ENCODE peak calls at places on chromosome 12, in five cellular contexts. One of them, this sample, is unnamed.

GRCh38 chr12:124248862-124249825 is 45.7 kb upstream of the RFLNA start:
- DNase-seq in NCI-H69: peak; percentile 98
- DNase-seq in body of pancreas: no peak
- DNase-seq in A549: no peak
- DNase-seq in midbrain: no peak
- DNase-seq in this sample: no peak

GRCh38 chr12:108267449-108267848 is 71.7 kb downstream of the CMKLR1 start:
- DNase-seq in NCI-H69: no peak
- DNase-seq in body of pancreas: no peak
- DNase-seq in A549: no peak
- DNase-seq in midbrain: no peak
- DNase-seq in this sample: no peak

GRCh38 chr12:52249041-52249461 is 16.0 kb downstream of the KRT7 start:
- DNase-seq in NCI-H69: no peak
- DNase-seq in body of pancreas: peak; percentile 94
- DNase-seq in A549: peak; percentile 71
- DNase-seq in midbrain: peak; percentile 54
- DNase-seq in this sample: peak; percentile 60

GRCh38 chr12:86331012-86331411 is 74.8 kb upstream of the MGAT4C start:
- DNase-seq in NCI-H69: peak; percentile 74
- DNase-seq in body of pancreas: no peak
- DNase-seq in A549: no peak
- DNase-seq in midbrain: no peak
- DNase-seq in this sample: no peak

GRCh38 chr12:125280482-125281377 is 215.5 kb downstream of the AACS start:
- DNase-seq in NCI-H69: no peak
- DNase-seq in body of pancreas: no peak
- DNase-seq in A549: peak; percentile 9
- DNase-seq in midbrain: no peak
- DNase-seq in this sample: no peak

GRCh38 chr12:76284816-76285750 is 63.1 kb downstream of the BBS10 start:
- DNase-seq in NCI-H69: no peak
- DNase-seq in body of pancreas: no peak
- DNase-seq in A549: peak; percentile 19
- DNase-seq in midbrain: no peak
- DNase-seq in this sample: no peak

GRCh38 chr12:65798903-65799302 is 25.4 kb upstream of the HMGA2 start:
- DNase-seq in NCI-H69: no peak
- DNase-seq in body of pancreas: no peak
- DNase-seq in A549: no peak
- DNase-seq in midbrain: no peak
- DNase-seq in this sample: no peak

GRCh38 chr12:104569348-104570173 is 112.8 kb downstream of the CHST11 start:
- DNase-seq in NCI-H69: no peak
- DNase-seq in body of pancreas: no peak
- DNase-seq in A549: no peak
- DNase-seq in midbrain: no peak
- DNase-seq in this sample: no peak

GRCh38 chr12:69732088-69732487 is 6.6 kb upstream of the RAB3IP start:
- DNase-seq in NCI-H69: no peak
- DNase-seq in body of pancreas: no peak
- DNase-seq in A549: no peak
- DNase-seq in midbrain: no peak
- DNase-seq in this sample: no peak

GRCh38 chr12:57610553-57611115 is 601 bp upstream of the ARHGEF25 start:
- DNase-seq in NCI-H69: peak; percentile 67
- DNase-seq in body of pancreas: no peak
- DNase-seq in A549: no peak
- DNase-seq in midbrain: no peak
- DNase-seq in this sample: no peak

GRCh38 chr12:20097561-20097960 is 270.8 kb upstream of the PDE3A start:
- DNase-seq in NCI-H69: no peak
- DNase-seq in body of pancreas: no peak
- DNase-seq in A549: no peak
- DNase-seq in midbrain: no peak
- DNase-seq in this sample: no peak

GRCh38 chr12:42180990-42181611 is 36.4 kb upstream of the GXYLT1 start:
- DNase-seq in NCI-H69: peak; percentile 58
- DNase-seq in body of pancreas: no peak
- DNase-seq in A549: no peak
- DNase-seq in midbrain: peak; percentile 6
- DNase-seq in this sample: no peak

GRCh38 chr12:10097521-10097920 is 1.3 kb downstream of the CLEC1A start:
- DNase-seq in NCI-H69: no peak
- DNase-seq in body of pancreas: no peak
- DNase-seq in A549: no peak
- DNase-seq in midbrain: no peak
- DNase-seq in this sample: no peak

GRCh38 chr12:118290130-118290529 is 82.6 kb downstream of the TAOK3 start:
- DNase-seq in NCI-H69: no peak
- DNase-seq in body of pancreas: no peak
- DNase-seq in A549: no peak
- DNase-seq in midbrain: no peak
- DNase-seq in this sample: no peak

GRCh38 chr12:55908726-55909512 is 18.8 kb downstream of the PYM1 start:
- DNase-seq in NCI-H69: no peak
- DNase-seq in body of pancreas: no peak
- DNase-seq in A549: no peak
- DNase-seq in midbrain: no peak
- DNase-seq in this sample: no peak

GRCh38 chr12:51631591-51631990 is 40.6 kb downstream of the SCN8A start:
- DNase-seq in NCI-H69: peak; percentile 79
- DNase-seq in body of pancreas: no peak
- DNase-seq in A549: peak; percentile 53
- DNase-seq in midbrain: no peak
- DNase-seq in this sample: peak; percentile 42

GRCh38 chr12:112236386-112236785 is 111.0 kb downstream of the TRAFD1 start:
- DNase-seq in NCI-H69: peak; percentile 67
- DNase-seq in body of pancreas: no peak
- DNase-seq in A549: no peak
- DNase-seq in midbrain: no peak
- DNase-seq in this sample: no peak

GRCh38 chr12:95623554-95624170 is 72.4 kb upstream of the USP44 start:
- DNase-seq in NCI-H69: peak; percentile 79
- DNase-seq in body of pancreas: peak; percentile 70
- DNase-seq in A549: peak; percentile 95
- DNase-seq in midbrain: peak; percentile 15
- DNase-seq in this sample: no peak

GRCh38 chr12:32502693-32503510 is 103.5 kb downstream of the FGD4 start:
- DNase-seq in NCI-H69: peak; percentile 90
- DNase-seq in body of pancreas: no peak
- DNase-seq in A549: no peak
- DNase-seq in midbrain: peak; percentile 61
- DNase-seq in this sample: peak; percentile 34

GRCh38 chr12:53068811-53069585 is 10.2 kb downstream of the SPRYD3 start:
- DNase-seq in NCI-H69: no peak
- DNase-seq in body of pancreas: no peak
- DNase-seq in A549: no peak
- DNase-seq in midbrain: no peak
- DNase-seq in this sample: no peak

GRCh38 chr12:131912526-131913274 is 16.4 kb upstream of the PUS1 start:
- DNase-seq in NCI-H69: peak; percentile 45
- DNase-seq in body of pancreas: peak; percentile 76
- DNase-seq in A549: peak; percentile 82
- DNase-seq in midbrain: peak; percentile 9
- DNase-seq in this sample: peak; percentile 55

GRCh38 chr12:1250641-1251040 is 259.6 kb downstream of the ERC1 start:
- DNase-seq in NCI-H69: no peak
- DNase-seq in body of pancreas: no peak
- DNase-seq in A549: no peak
- DNase-seq in midbrain: no peak
- DNase-seq in this sample: no peak

GRCh38 chr12:121649819-121650353 is 19.6 kb downstream of the MORN3 start:
- DNase-seq in NCI-H69: no peak
- DNase-seq in body of pancreas: no peak
- DNase-seq in A549: no peak
- DNase-seq in midbrain: no peak
- DNase-seq in this sample: no peak

GRCh38 chr12:52440821-52441319 is 6.7 kb upstream of the KRT75 start:
- DNase-seq in NCI-H69: no peak
- DNase-seq in body of pancreas: no peak
- DNase-seq in A549: peak; percentile 37
- DNase-seq in midbrain: no peak
- DNase-seq in this sample: no peak

This sample was measured in dorsolateral prefrontal cortex.